ENCODE peak calls at places on chromosomes 13 and 19, in eight cellular contexts. L is endothelial cell of umbilical vein, Y is transverse colon, F is adrenal gland, I is heart left ventricle, R is testis, Z is tibial nerve, W is NB4. M is an unnamed sample.

GRCh38 chr13:29905845-29906244 is 55.4 kb upstream of the UBL3 start:
- DNase-seq in Z (no peak), F (no peak), I (no peak), L (peak; percentile 3), W (peak; percentile 86), Y (peak; percentile 79), R (peak; percentile 25), M (peak; percentile 74)

GRCh38 chr19:7986321-7987083 is 18.9 kb downstream of the ELAVL1 start:
- DNase-seq in R (no peak), I (no peak), L (peak; percentile 30), F (no peak), Y (no peak), Z (no peak), W (no peak), M (no peak)

GRCh38 chr19:51525731-51526130 is 5.7 kb downstream of the SIGLEC6 start:
- DNase-seq in I (no peak), Y (no peak), F (no peak), R (no peak), W (no peak), Z (no peak), L (no peak), M (no peak)

GRCh38 chr13:23805015-23805583 is 84.1 kb downstream of the MIPEP start:
- DNase-seq in F (no peak), Z (no peak), W (no peak), Y (no peak), R (no peak), L (no peak), I (no peak), M (no peak)

GRCh38 chr13:76522083-76522755 is 364.0 kb downstream of the KCTD12 start:
- DNase-seq in F (no peak), L (no peak), I (no peak), R (no peak), Z (no peak), Y (no peak), W (no peak), M (no peak)

GRCh38 chr19:19591133-19591825 is 27.2 kb downstream of the PBX4 start:
- DNase-seq in W (peak; percentile 91), L (no peak), R (no peak), Y (peak; percentile 35), I (no peak), Z (peak; percentile 15), F (peak; percentile 38), M (no peak)

GRCh38 chr19:18392417-18392816 is 5.0 kb downstream of the LRRC25 start:
- DNase-seq in Z (peak; percentile 36), R (peak; percentile 57), F (peak; percentile 54), I (peak; percentile 61), L (peak; percentile 49), W (peak; percentile 82), Y (peak; percentile 59), M (peak; percentile 44)

GRCh38 chr19:22286151-22286810 is at the start of gene ZNF729:
- DNase-seq in R (peak; percentile 88), F (no peak), W (no peak), Z (no peak), Y (no peak), I (peak; percentile 29), L (no peak), M (no peak)

GRCh38 chr13:42735011-42735410 is 46.4 kb upstream of the FAM216B start:
- DNase-seq in Z (no peak), F (no peak), W (no peak), R (no peak), Y (no peak), L (no peak), I (no peak), M (no peak)

GRCh38 chr19:2612619-2613249 is 89.8 kb downstream of the GNG7 start:
- DNase-seq in W (no peak), R (no peak), Z (no peak), L (no peak), I (no peak), F (no peak), Y (no peak), M (no peak)

GRCh38 chr19:2608602-2608922 is 93.9 kb downstream of the GNG7 start:
- DNase-seq in L (no peak), W (no peak), Y (no peak), I (no peak), R (no peak), Z (no peak), F (no peak), M (peak; percentile 17)

GRCh38 chr19:2611483-2612464 is 90.7 kb downstream of the GNG7 start:
- DNase-seq in L (no peak), W (no peak), R (no peak), F (no peak), Z (no peak), I (no peak), Y (no peak), M (no peak)

GRCh38 chr19:2609389-2610116 is 92.9 kb downstream of the GNG7 start:
- DNase-seq in I (no peak), F (no peak), L (no peak), Z (no peak), Y (no peak), W (no peak), R (no peak), M (peak; percentile 33)

DNA sequence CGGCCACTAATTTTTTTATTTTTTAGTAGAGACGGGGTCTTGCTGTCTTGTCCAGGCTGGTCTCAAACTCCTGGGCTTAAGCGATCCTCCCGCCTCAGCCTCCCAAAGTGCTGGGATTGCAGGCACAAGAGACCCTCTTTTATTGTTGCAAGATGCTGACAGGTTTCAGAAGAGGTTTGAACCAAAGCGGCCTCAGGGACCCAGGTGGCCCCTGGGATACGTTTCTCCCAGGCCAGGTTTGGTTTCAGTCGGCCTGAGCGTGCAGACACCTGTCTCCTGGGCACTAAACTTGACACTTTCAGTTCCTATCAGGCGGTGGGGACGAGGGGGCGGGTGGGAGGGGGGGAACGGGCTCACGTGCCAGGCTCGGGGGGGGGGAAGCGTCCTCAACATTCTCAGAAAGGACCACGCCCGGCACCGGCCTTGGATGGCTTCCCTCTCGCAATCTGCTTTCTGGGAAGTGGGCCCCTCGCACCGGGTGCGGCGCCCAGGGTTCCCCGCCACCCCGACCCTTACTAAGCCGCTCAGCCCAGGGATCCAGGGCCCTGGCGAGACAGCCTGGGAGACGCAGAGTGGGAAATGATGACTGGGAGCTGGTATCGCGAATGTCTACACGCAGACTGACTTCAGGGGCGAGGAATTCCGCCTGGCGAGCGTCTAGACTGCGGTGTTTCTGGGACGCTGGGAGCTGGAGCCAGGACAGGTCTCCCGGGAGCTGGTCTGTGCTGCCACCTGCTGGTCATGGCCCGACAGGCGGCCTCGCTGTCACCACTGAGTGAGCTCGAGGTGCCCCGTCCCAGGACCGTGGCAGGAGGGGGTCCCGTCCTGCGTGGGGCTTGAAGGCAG is 91.6 kb downstream of the GNG7 start:
- DNase-seq in Z (peak; percentile 93), R (peak; percentile 95), W (peak; percentile 69), Y (peak; percentile 95), F (peak; percentile 96), L (peak; percentile 85), I (peak; percentile 96), M (peak; percentile 91)
- TF ChIP-seq POLR2A in Z (no peak), R (no peak), W (no peak), Y (no peak), F (no peak), L (no peak), I (peak; percentile 61), M (no peak)

DNA sequence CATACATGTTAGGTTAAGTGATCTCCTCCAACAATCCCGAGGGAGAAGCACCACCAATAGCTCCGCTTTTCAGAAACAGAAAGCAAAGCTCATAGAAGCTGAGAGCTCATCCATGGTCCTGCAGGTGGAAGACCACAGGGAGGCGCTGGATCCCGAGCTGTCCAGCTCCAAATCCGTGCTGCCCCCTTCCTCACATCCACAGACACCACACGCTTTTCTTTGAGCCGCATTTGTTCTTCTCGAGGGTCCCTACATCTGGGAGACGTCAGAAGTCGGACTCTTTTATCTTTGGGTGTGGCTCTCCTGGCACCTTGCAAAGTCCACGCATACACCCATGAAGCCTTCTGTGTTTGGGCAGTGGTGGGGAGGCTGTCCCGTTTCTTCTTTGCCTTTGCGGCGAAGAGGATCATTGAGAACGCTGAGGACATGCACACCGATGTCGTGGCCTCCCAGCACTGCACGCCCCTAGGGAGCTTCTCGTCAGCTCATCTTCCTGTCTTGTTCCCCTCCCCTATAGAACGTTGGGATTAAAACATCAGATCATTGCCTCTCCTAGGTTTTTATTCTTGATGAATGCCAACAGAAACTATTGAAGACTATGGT is 184.8 kb downstream of the TEX29 start:
- DNase-seq in R (peak; percentile 29), I (no peak), Z (no peak), Y (no peak), W (peak; percentile 48), L (no peak), F (no peak), M (no peak)
- TF ChIP-seq CTCF in R (no peak), I (peak; percentile 25), Z (no peak), Y (no peak), W (peak; percentile 70), L (no peak), F (no peak), M (no peak)

GRCh38 chr19:49492573-49493411 is 3.4 kb upstream of the RPS11 start:
- DNase-seq in W (peak; percentile 63), Z (no peak), I (no peak), F (no peak), R (no peak), L (peak; percentile 28), Y (no peak), M (no peak)
- TF ChIP-seq POLR2A in W (peak; percentile 9), Z (no peak), I (no peak), F (no peak), R (no peak), L (peak; percentile 92), Y (no peak), M (no peak)

GRCh38 chr19:49214701-49215100 is 57.1 kb downstream of the TRPM4 start:
- DNase-seq in W (no peak), Z (no peak), R (no peak), I (no peak), Y (peak; percentile 44), F (no peak), L (no peak), M (no peak)

GRCh38 chr19:49210901-49211451 is 53.4 kb downstream of the TRPM4 start:
- DNase-seq in Z (no peak), W (no peak), Y (no peak), I (no peak), F (no peak), R (no peak), L (no peak), M (no peak)

GRCh38 chr19:49212302-49212701 is 54.7 kb downstream of the TRPM4 start:
- DNase-seq in F (no peak), Y (no peak), Z (no peak), W (no peak), L (no peak), R (no peak), I (peak; percentile 45), M (no peak)

GRCh38 chr19:49213791-49214190 is 56.2 kb downstream of the TRPM4 start:
- DNase-seq in Y (no peak), F (no peak), Z (no peak), R (peak; percentile 31), L (no peak), I (no peak), W (peak; percentile 16), M (no peak)

DNA sequence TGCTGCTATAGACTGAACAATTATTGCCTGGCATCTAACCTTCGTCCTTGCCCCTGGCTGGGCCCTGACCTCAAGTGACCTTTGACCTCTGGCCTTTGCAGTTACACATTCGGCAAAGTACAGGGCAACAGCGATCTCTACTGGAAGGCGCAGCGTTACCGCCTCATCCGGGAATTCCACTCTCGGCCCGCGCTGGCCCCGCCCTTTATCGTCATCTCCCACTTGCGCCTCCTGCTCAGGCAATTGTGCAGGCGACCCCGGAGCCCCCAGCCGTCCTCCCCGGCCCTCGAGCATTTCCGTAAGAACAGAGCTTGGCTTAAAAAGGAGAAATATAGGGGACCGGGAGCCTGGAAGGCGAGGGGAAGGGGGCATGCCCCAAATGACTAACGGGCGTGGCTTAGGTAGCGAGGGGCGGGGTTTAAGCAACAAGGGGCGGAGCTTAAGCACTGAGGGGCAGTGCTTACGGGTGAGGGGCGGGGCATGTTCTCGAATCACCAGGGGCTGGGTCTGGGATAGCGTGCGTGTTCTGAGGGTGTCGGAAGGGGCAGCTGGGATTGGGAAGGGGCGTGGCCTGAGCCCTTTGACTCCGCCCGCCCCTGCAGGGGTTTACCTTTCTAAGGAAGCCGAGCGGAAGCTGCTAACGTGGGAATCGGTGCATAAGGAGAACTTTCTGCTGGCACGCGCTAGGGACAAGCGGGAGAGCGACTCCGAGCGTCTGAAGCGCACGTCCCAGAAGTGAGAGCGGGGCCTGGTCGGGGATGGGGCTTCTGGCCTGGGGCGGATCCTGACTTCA is 52.7 kb downstream of the TRPM4 start:
- DNase-seq in W (peak; percentile 14), L (peak; percentile 9), Y (peak; percentile 42), Z (peak; percentile 23), R (peak; percentile 85), F (peak; percentile 75), I (no peak), M (peak; percentile 60)
- TF ChIP-seq CTCF in W (no peak), L (no peak), Y (no peak), Z (no peak), R (no peak), F (no peak), I (no peak), M (no peak)

M was measured in Peyer's patch.